ENCODE peak calls at places on chromosomes 3 and 15, in seven cellular contexts. One of them, this sample, is unnamed. For H3K4me1, the result is how much of the 10 kb centered on the place peaks cover.

GRCh38 chr3:65829228-65829627 is 209.5 kb downstream of the MAGI1 start:
- DNase-seq in mesenchymal stem cell: no peak
- DNase-seq in K562: no peak
- DNase-seq in HCT116: no peak
- DNase-seq in IMR-90: no peak
- DNase-seq in GM23248: peak
- DNase-seq in fibroblast of lung: no peak
- DNase-seq in this sample: no peak

GRCh38 chr3:70531063-70531657 is 218.7 kb upstream of the MDFIC2 start:
- DNase-seq in mesenchymal stem cell: peak
- DNase-seq in GM23248: peak
- DNase-seq in HCT116: no peak
- DNase-seq in K562: peak
- DNase-seq in IMR-90: peak
- DNase-seq in fibroblast of lung: peak
- DNase-seq in this sample: no peak

GRCh38 chr3:163573324-163573723 is 1505.0 kb downstream of the SI start:
- DNase-seq in HCT116: no peak
- DNase-seq in GM23248: no peak
- DNase-seq in K562: no peak
- DNase-seq in fibroblast of lung: no peak
- DNase-seq in IMR-90: no peak
- DNase-seq in mesenchymal stem cell: no peak
- DNase-seq in this sample: no peak

GRCh38 chr3:188052229-188052965 is 101.6 kb upstream of the LPP start:
- DNase-seq in GM23248: no peak
- DNase-seq in fibroblast of lung: peak
- DNase-seq in K562: no peak
- DNase-seq in HCT116: no peak
- DNase-seq in mesenchymal stem cell: no peak
- DNase-seq in IMR-90: peak
- DNase-seq in this sample: peak

GRCh38 chr3:74839591-74839990 is 225.1 kb upstream of the CNTN3 start:
- DNase-seq in IMR-90: no peak
- DNase-seq in K562: no peak
- DNase-seq in fibroblast of lung: no peak
- DNase-seq in GM23248: no peak
- DNase-seq in mesenchymal stem cell: no peak
- DNase-seq in HCT116: no peak
- DNase-seq in this sample: no peak

GRCh38 chr3:100586832-100587231 is 22.6 kb upstream of the ADGRG7 start:
- DNase-seq in mesenchymal stem cell: no peak
- DNase-seq in HCT116: no peak
- DNase-seq in GM23248: no peak
- DNase-seq in fibroblast of lung: no peak
- DNase-seq in IMR-90: no peak
- DNase-seq in K562: no peak
- DNase-seq in this sample: no peak

GRCh38 chr3:31466016-31466415 is 66.7 kb upstream of the STT3B start:
- DNase-seq in K562: no peak
- DNase-seq in fibroblast of lung: peak
- DNase-seq in HCT116: no peak
- DNase-seq in mesenchymal stem cell: peak
- DNase-seq in IMR-90: no peak
- DNase-seq in GM23248: peak
- DNase-seq in this sample: no peak

GRCh38 chr3:192883512-192883911 is 34.1 kb downstream of the MB21D2 start:
- DNase-seq in K562: no peak
- DNase-seq in IMR-90: peak
- DNase-seq in mesenchymal stem cell: no peak
- DNase-seq in GM23248: no peak
- DNase-seq in fibroblast of lung: no peak
- DNase-seq in HCT116: no peak
- DNase-seq in this sample: no peak

GRCh38 chr3:128360705-128361271 is 105.9 kb downstream of the DNAJB8 start:
- DNase-seq in HCT116: no peak
- DNase-seq in IMR-90: no peak
- DNase-seq in fibroblast of lung: no peak
- DNase-seq in GM23248: no peak
- DNase-seq in K562: no peak
- DNase-seq in mesenchymal stem cell: no peak
- DNase-seq in this sample: no peak

GRCh38 chr15:41983621-41984571 is 11.5 kb upstream of the EHD4 start:
- DNase-seq in HCT116: no peak
- DNase-seq in IMR-90: no peak
- DNase-seq in GM23248: no peak
- DNase-seq in mesenchymal stem cell: no peak
- DNase-seq in K562: no peak
- DNase-seq in fibroblast of lung: no peak
- DNase-seq in this sample: peak

GRCh38 chr3:177603137-177603603 is 405.9 kb upstream of the TBL1XR1 start:
- DNase-seq in GM23248: no peak
- DNase-seq in mesenchymal stem cell: peak
- DNase-seq in IMR-90: no peak
- DNase-seq in fibroblast of lung: peak
- DNase-seq in HCT116: no peak
- DNase-seq in K562: no peak
- DNase-seq in this sample: no peak

GRCh38 chr15:74958320-74958907 is 1.8 kb upstream of the RPP25 start:
- DNase-seq in GM23248: peak
- DNase-seq in HCT116: no peak
- DNase-seq in fibroblast of lung: no peak
- DNase-seq in mesenchymal stem cell: peak
- DNase-seq in IMR-90: no peak
- DNase-seq in K562: no peak
- DNase-seq in this sample: peak
- H3K9ac ChIP-seq in GM23248: peak
- H3K9ac ChIP-seq in HCT116: peak
- H3K9ac ChIP-seq in fibroblast of lung: no peak
- H3K9ac ChIP-seq in mesenchymal stem cell: peak
- H3K9ac ChIP-seq in IMR-90: no peak
- H3K9ac ChIP-seq in K562: no peak
- H3K9ac ChIP-seq in this sample: no peak

GRCh38 chr3:172173316-172174271 is 134.2 kb downstream of the FNDC3B start:
- DNase-seq in fibroblast of lung: no peak
- DNase-seq in GM23248: no peak
- DNase-seq in HCT116: no peak
- DNase-seq in K562: no peak
- DNase-seq in mesenchymal stem cell: no peak
- DNase-seq in IMR-90: no peak
- DNase-seq in this sample: peak
- H3K4me1 ChIP-seq in fibroblast of lung: under half
- H3K4me1 ChIP-seq in GM23248: under half
- H3K4me1 ChIP-seq in HCT116: under half
- H3K4me1 ChIP-seq in K562: under half
- H3K4me1 ChIP-seq in mesenchymal stem cell: under half
- H3K4me1 ChIP-seq in IMR-90: under half
- H3K4me1 ChIP-seq in this sample: under half

GRCh38 chr3:62184559-62184958 is 188.8 kb downstream of the FEZF2 start:
- DNase-seq in mesenchymal stem cell: no peak
- DNase-seq in K562: no peak
- DNase-seq in IMR-90: no peak
- DNase-seq in HCT116: no peak
- DNase-seq in fibroblast of lung: peak
- DNase-seq in GM23248: peak
- DNase-seq in this sample: no peak

GRCh38 chr3:62186967-62187366 is 186.4 kb downstream of the FEZF2 start:
- DNase-seq in mesenchymal stem cell: peak
- DNase-seq in IMR-90: peak
- DNase-seq in fibroblast of lung: peak
- DNase-seq in HCT116: peak
- DNase-seq in GM23248: peak
- DNase-seq in K562: peak
- DNase-seq in this sample: peak

GRCh38 chr3:62193586-62194345 is 179.6 kb downstream of the FEZF2 start:
- DNase-seq in mesenchymal stem cell: no peak
- DNase-seq in HCT116: no peak
- DNase-seq in fibroblast of lung: no peak
- DNase-seq in GM23248: no peak
- DNase-seq in K562: no peak
- DNase-seq in IMR-90: no peak
- DNase-seq in this sample: no peak

GRCh38 chr3:62189376-62189698 is 184.0 kb downstream of the FEZF2 start:
- DNase-seq in mesenchymal stem cell: no peak
- DNase-seq in HCT116: no peak
- DNase-seq in fibroblast of lung: no peak
- DNase-seq in GM23248: no peak
- DNase-seq in IMR-90: no peak
- DNase-seq in K562: no peak
- DNase-seq in this sample: no peak

DNA sequence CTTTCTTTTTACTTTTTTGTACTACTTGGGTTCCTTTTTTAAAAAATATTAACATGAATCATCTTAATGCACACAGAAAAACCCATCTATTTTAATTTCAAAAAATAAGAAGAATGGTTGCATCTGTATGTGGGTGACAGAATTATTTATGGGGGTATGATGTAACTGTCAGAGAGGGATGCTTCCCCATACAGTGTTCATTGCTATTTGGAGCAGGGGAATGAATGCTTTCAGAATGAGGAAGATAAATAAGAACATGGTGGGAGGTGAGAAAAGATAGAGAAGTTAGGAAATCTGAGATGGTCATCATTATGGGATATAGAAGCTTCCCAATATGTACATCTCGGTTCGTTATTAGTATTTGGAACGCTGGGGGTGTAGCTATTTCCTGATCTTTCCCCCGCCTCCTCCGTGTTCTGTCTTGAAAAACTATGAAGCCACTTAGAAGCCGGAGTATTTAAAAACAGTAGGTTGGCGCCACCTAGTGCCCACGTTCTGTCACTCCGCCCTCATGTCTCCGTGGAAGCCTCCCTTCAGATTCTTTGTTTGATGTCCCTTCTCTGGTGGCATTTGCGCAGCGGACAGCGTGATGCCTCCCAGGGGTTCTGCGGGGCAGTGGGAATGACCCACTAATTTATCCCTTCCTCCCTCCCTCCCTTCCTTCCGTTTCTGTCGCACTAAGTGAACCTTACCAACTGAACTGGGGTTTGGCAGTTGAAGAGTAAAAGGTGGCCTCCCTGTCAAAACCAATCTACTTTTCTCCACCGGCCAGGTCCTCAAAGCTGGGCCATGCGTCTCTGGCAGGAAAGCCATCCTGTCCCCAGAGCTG is 184.6 kb downstream of the FEZF2 start:
- DNase-seq in HCT116: peak
- DNase-seq in mesenchymal stem cell: peak
- DNase-seq in fibroblast of lung: peak
- DNase-seq in GM23248: peak
- DNase-seq in IMR-90: peak
- DNase-seq in K562: peak
- DNase-seq in this sample: peak
- H3K9ac ChIP-seq in HCT116: no peak
- H3K9ac ChIP-seq in mesenchymal stem cell: peak
- H3K9ac ChIP-seq in fibroblast of lung: no peak
- H3K9ac ChIP-seq in GM23248: peak
- H3K9ac ChIP-seq in IMR-90: no peak
- H3K9ac ChIP-seq in K562: no peak
- H3K9ac ChIP-seq in this sample: no peak

GRCh38 chr3:123498761-123499160 is 49.9 kb upstream of the ADCY5 start:
- DNase-seq in fibroblast of lung: no peak
- DNase-seq in mesenchymal stem cell: no peak
- DNase-seq in GM23248: no peak
- DNase-seq in K562: no peak
- DNase-seq in IMR-90: no peak
- DNase-seq in HCT116: no peak
- DNase-seq in this sample: no peak

GRCh38 chr3:123503200-123503599 is 54.3 kb upstream of the ADCY5 start:
- DNase-seq in fibroblast of lung: no peak
- DNase-seq in IMR-90: no peak
- DNase-seq in K562: no peak
- DNase-seq in GM23248: no peak
- DNase-seq in HCT116: no peak
- DNase-seq in mesenchymal stem cell: no peak
- DNase-seq in this sample: no peak

GRCh38 chr3:123493912-123494311 is 45.0 kb upstream of the ADCY5 start:
- DNase-seq in IMR-90: no peak
- DNase-seq in GM23248: no peak
- DNase-seq in mesenchymal stem cell: no peak
- DNase-seq in K562: no peak
- DNase-seq in fibroblast of lung: no peak
- DNase-seq in HCT116: no peak
- DNase-seq in this sample: no peak

DNA sequence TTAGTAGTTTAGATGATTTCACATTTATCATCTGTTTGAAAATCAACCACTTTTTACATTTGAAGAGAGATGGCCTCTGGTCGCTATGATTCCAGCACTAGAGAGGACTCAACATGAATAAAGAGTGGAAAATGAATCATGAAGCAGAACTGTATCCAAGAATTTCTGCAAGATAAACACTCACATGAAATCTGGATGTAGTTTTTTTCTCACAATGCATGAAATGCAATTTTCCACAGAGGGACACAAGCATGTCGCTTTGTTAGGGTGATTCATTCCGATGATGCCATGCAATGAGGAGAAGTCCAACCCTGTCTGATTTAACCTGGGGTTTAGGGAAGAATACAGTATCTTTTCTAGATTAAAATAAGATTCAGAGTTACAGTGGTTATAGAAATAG is 50.4 kb upstream of the ADCY5 start:
- DNase-seq in K562: no peak
- DNase-seq in HCT116: no peak
- DNase-seq in fibroblast of lung: peak
- DNase-seq in IMR-90: peak
- DNase-seq in mesenchymal stem cell: peak
- DNase-seq in GM23248: peak
- DNase-seq in this sample: no peak
- H3K4me1 ChIP-seq in K562: under half
- H3K4me1 ChIP-seq in HCT116: under half
- H3K4me1 ChIP-seq in fibroblast of lung: under half
- H3K4me1 ChIP-seq in IMR-90: under half
- H3K4me1 ChIP-seq in mesenchymal stem cell: under half
- H3K4me1 ChIP-seq in GM23248: under half
- H3K4me1 ChIP-seq in this sample: under half

This sample was measured in endodermal cell.